ENCODE peak calls at places on chromosomes 12 and 14, in nine cellular contexts. J is HCT116, L is Peyer's patch, M is suprapubic skin, G is A549, F is transverse colon, H is prostate gland, D is stomach, N is IMR-90. S is an unnamed sample.
A peak's percentile ranks its signal among the peaks of the same experiment; 100 is the strongest.

GRCh38 chr12:54443446-54443845 is 24.4 kb upstream of the ITGA5 start:
- DNase-seq in F (no peak), G (no peak), D (no peak), L (no peak), N (no peak), J (no peak), M (no peak), H (no peak), S (no peak)

GRCh38 chr14:49999216-49999761 is 106.4 kb downstream of the ARF6 start:
- DNase-seq in J (peak; percentile 71), F (peak; percentile 89), N (peak; percentile 88), M (peak; percentile 91), D (peak; percentile 86), L (peak; percentile 97), G (peak; percentile 87), H (peak; percentile 78), S (peak; percentile 68)

GRCh38 chr12:95648990-95649791 is 97.9 kb upstream of the USP44 start:
- DNase-seq in H (peak; percentile 79), M (no peak), N (peak; percentile 62), L (no peak), J (peak; percentile 64), F (no peak), G (peak; percentile 76), D (no peak), S (no peak)

GRCh38 chr14:49050836-49051235 is 535.3 kb downstream of the RPS29 start:
- DNase-seq in J (no peak), G (no peak), F (no peak), L (no peak), H (no peak), N (peak; percentile 78), M (no peak), D (no peak), S (no peak)

GRCh38 chr14:45970589-45970988 is 681.0 kb downstream of the RPL10L start:
- DNase-seq in D (no peak), N (no peak), F (no peak), L (no peak), M (no peak), J (no peak), H (no peak), G (no peak), S (no peak)

GRCh38 chr12:106174876-106175275 is 36.1 kb upstream of the NUAK1 start:
- DNase-seq in F (no peak), L (no peak), N (peak; percentile 23), G (no peak), H (no peak), J (no peak), M (no peak), D (no peak), S (no peak)

GRCh38 chr12:2439332-2440100 is 355.3 kb upstream of the FKBP4 start:
- DNase-seq in F (no peak), L (no peak), M (no peak), G (no peak), J (no peak), N (no peak), H (no peak), D (no peak), S (no peak)

GRCh38 chr12:73598626-73599025 is 939.0 kb upstream of the ATXN7L3B start:
- DNase-seq in L (no peak), D (no peak), M (no peak), J (no peak), H (no peak), G (no peak), N (no peak), F (no peak), S (no peak)

GRCh38 chr12:1796515-1797010 is 23.8 kb upstream of the LRTM2 start:
- DNase-seq in G (no peak), J (no peak), L (peak; percentile 81), N (no peak), F (peak; percentile 64), H (no peak), M (no peak), D (peak; percentile 45), S (no peak)

GRCh38 chr14:30194769-30195168 is 267.1 kb upstream of the PRKD1 start:
- DNase-seq in N (peak; percentile 91), J (no peak), F (no peak), D (no peak), H (no peak), M (no peak), L (no peak), G (no peak), S (no peak)

GRCh38 chr12:105279460-105280056 is 43.6 kb upstream of the APPL2 start:
- DNase-seq in M (no peak), J (peak; percentile 26), L (peak; percentile 63), G (no peak), H (no peak), D (peak; percentile 33), N (no peak), F (peak; percentile 25), S (no peak)

GRCh38 chr12:76341436-76342030 is 6.7 kb downstream of the BBS10 start:
- DNase-seq in D (no peak), M (no peak), J (no peak), L (no peak), H (no peak), F (no peak), N (peak; percentile 65), G (no peak), S (no peak)

GRCh38 chr12:64583395-64584172 is 26.7 kb upstream of the RASSF3 start:
- DNase-seq in H (no peak), F (no peak), M (peak; percentile 69), L (peak; percentile 24), G (no peak), D (no peak), J (no peak), N (peak; percentile 28), S (no peak)

GRCh38 chr14:73731111-73731510 is 16.9 kb upstream of the PNMA1 start:
- DNase-seq in L (no peak), H (peak; percentile 76), M (no peak), G (no peak), N (no peak), D (no peak), F (no peak), J (no peak), S (peak; percentile 31)

GRCh38 chr12:16389594-16389993 is 42.1 kb downstream of the MGST1 start:
- DNase-seq in N (peak; percentile 88), H (no peak), D (no peak), G (no peak), F (no peak), L (no peak), J (no peak), M (no peak), S (no peak)

GRCh38 chr14:64806202-64806861 is 73.4 kb downstream of the SPTB start:
- DNase-seq in H (peak; percentile 12), G (peak; percentile 87), L (no peak), M (no peak), F (no peak), J (no peak), D (peak; percentile 30), N (peak; percentile 92), S (no peak)

GRCh38 chr14:34713681-34714319 is 593 bp downstream of the CFL2 start:
- DNase-seq in F (peak; percentile 37), H (peak; percentile 28), L (peak; percentile 56), D (peak; percentile 27), J (no peak), N (peak; percentile 84), G (no peak), M (no peak), S (peak; percentile 49)

GRCh38 chr12:132471858-132472255 is 18.1 kb upstream of the FBRSL1 start:
- DNase-seq in M (no peak), G (no peak), N (no peak), F (no peak), H (no peak), D (no peak), L (no peak), J (no peak), S (peak; percentile 53)

GRCh38 chr12:93247313-93248057 is 130.2 kb upstream of the NUDT4 start:
- DNase-seq in F (no peak), J (no peak), N (peak; percentile 36), H (peak; percentile 44), L (no peak), D (no peak), G (no peak), M (no peak), S (no peak)

GRCh38 chr14:90406384-90406798 is 9.6 kb downstream of the CALM1 start:
- DNase-seq in L (no peak), D (no peak), G (no peak), H (no peak), J (no peak), F (no peak), N (no peak), M (no peak), S (no peak)
- H3K4me1 ChIP-seq in L (no peaks in the 10 kb centered on the region), D (peaks cover under 1% of the 10 kb centered on the region), G (peaks cover 36% of the 10 kb centered on the region), H (peaks cover 2% of the 10 kb centered on the region), J (peaks cover 8% of the 10 kb centered on the region), F (peaks cover 24% of the 10 kb centered on the region), N (peaks cover 10% of the 10 kb centered on the region), M (peaks cover 8% of the 10 kb centered on the region), S (no peaks in the 10 kb centered on the region)

GRCh38 chr14:69548566-69548965 is 26.1 kb downstream of the CCDC177 start:
- DNase-seq in J (no peak), M (no peak), F (no peak), L (no peak), N (no peak), D (no peak), H (no peak), G (no peak), S (no peak)
- TF ChIP-seq POLR2A in J (no peak), M (no peak), F (no peak), L (no peak), N (no peak), D (no peak), H (no peak), G (no peak), S (no peak)

GRCh38 chr14:53814371-53814770 is 142.3 kb downstream of the BMP4 start:
- DNase-seq in F (no peak), N (no peak), L (no peak), H (no peak), D (no peak), J (no peak), M (no peak), G (no peak), S (no peak)
- H3K4me1 ChIP-seq in F (no peaks in the 10 kb centered on the region), N (peaks cover 3% of the 10 kb centered on the region), L (no peaks in the 10 kb centered on the region), H (no peaks in the 10 kb centered on the region), D (no peaks in the 10 kb centered on the region), J (peaks cover 11% of the 10 kb centered on the region), M (peaks cover 3% of the 10 kb centered on the region), G (no peaks in the 10 kb centered on the region), S (no peaks in the 10 kb centered on the region)

GRCh38 chr12:117089463-117089862 is 9.8 kb downstream of the TESC start:
- DNase-seq in G (no peak), M (no peak), D (no peak), F (no peak), J (no peak), H (no peak), L (no peak), N (no peak), S (no peak)

GRCh38 chr12:117091758-117092510 is 7.3 kb downstream of the TESC start:
- DNase-seq in H (no peak), M (no peak), N (no peak), L (no peak), D (no peak), J (no peak), G (no peak), F (no peak), S (no peak)

GRCh38 chr12:117092511-117092780 is 6.8 kb downstream of the TESC start:
- DNase-seq in M (no peak), H (no peak), L (no peak), G (no peak), J (no peak), D (no peak), N (no peak), F (no peak), S (no peak)

GRCh38 chr12:117090388-117090787 is 8.8 kb downstream of the TESC start:
- DNase-seq in D (no peak), H (no peak), G (no peak), M (no peak), L (no peak), F (no peak), J (no peak), N (no peak), S (no peak)

GRCh38 chr12:117090816-117091711 is 8.2 kb downstream of the TESC start:
- DNase-seq in L (no peak), H (no peak), N (no peak), F (no peak), J (no peak), M (no peak), G (no peak), D (peak; percentile 89), S (peak; percentile 60)
- TF ChIP-seq POLR2A in L (no peak), H (no peak), N (no peak), F (no peak), J (no peak), M (no peak), G (no peak), D (no peak), S (peak; percentile 23)

S was measured in right lobe of liver.